ENCODE peak calls at places on chromosomes 4 and X, in four cellular contexts. P is aorta, B is A549, H is H9. U is an unnamed sample. For H3K4me1, the result is how much of the 10 kb centered on the place peaks cover.

GRCh38 chr4:150609131-150609530 is 27.2 kb downstream of the MAB21L2 start:
- DNase-seq in P (no peak), B (no peak), H (no peak), U (no peak)

GRCh38 chrX:928606-929005 is 283.8 kb downstream of the CRLF2 start:
- DNase-seq in P (no peak), B (no peak), H (no peak), U (peak)

GRCh38 chr4:16034010-16034829 is 49.6 kb downstream of the PROM1 start:
- DNase-seq in P (no peak), B (peak), H (no peak), U (no peak)

GRCh38 chrX:10231461-10231860 is 74.7 kb downstream of the CLCN4 start:
- DNase-seq in P (no peak), B (no peak), H (no peak), U (no peak)

GRCh38 chrX:6707497-6707896 is 172.6 kb upstream of the VCX3A start:
- DNase-seq in P (no peak), B (no peak), H (no peak), U (no peak)

GRCh38 chrX:78199851-78200250 is 60.4 kb upstream of the TAF9B start:
- DNase-seq in P (no peak), B (peak), H (no peak), U (no peak)

GRCh38 chrX:45479835-45480422 is 279.3 kb upstream of the DIPK2B start:
- DNase-seq in P (no peak), B (peak), H (no peak), U (no peak)

GRCh38 chrX:1387141-1387776 is 4.7 kb downstream of the SLC25A6 start:
- DNase-seq in P (peak), B (no peak), H (no peak), U (peak)

GRCh38 chrX:7061429-7061828 is 86.1 kb upstream of the STS start:
- DNase-seq in P (no peak), B (peak), H (no peak), U (no peak)

GRCh38 chrX:147485207-147485606 is 426.5 kb upstream of the FMR1 start:
- DNase-seq in P (no peak), B (no peak), H (no peak), U (no peak)

GRCh38 chr4:3210467-3210866 is 38.5 kb upstream of the MSANTD1 start:
- DNase-seq in P (peak), B (no peak), H (no peak), U (peak)

GRCh38 chr4:67568820-67569219 is 10.3 kb downstream of the STAP1 start:
- DNase-seq in P (no peak), B (no peak), H (no peak), U (no peak)

GRCh38 chr4:159416073-159416472 is 313.2 kb downstream of the RAPGEF2 start:
- DNase-seq in P (no peak), B (no peak), H (no peak), U (no peak)

GRCh38 chr4:180057198-180057821 is 2185.9 kb upstream of the TENM3 start:
- DNase-seq in P (no peak), B (peak), H (no peak), U (no peak)
- H3K4me1 ChIP-seq in P (under half), B (under half), H (under half), U (under half)

DNA sequence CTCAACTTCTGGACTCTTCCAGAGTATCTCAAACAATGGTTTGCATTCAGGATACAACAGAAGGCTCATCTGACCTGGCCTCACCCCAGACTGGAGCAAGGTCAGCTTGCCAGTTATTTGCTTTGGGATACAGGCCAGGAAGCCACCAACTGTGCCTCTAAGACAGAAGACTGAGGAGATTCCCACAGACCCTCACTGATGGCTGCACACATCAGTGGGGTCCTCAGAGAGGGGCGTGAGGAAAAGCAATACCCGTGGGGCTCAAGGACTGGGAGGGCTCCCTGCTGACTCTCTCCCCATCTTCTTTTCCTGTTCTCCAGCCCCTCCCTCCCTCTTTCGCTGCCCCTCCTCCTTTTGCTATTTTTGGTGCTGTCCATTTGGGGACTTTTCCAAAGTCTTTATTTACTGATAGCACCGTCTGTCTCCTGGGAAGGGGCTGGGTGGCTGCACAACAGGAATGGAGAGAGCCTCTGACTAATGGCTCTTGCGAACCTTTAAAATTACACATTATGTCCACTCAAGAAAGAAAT is 23.2 kb downstream of the RELL1 start:
- DNase-seq in P (no peak), B (peak), H (no peak), U (no peak)
- H3K4me1 ChIP-seq in P (under half), B (half or more), H (under half), U (under half)

GRCh38 chr4:1214101-1215095 is 34.5 kb downstream of the CTBP1 start:
- DNase-seq in P (no peak), B (no peak), H (no peak), U (no peak)

GRCh38 chr4:1211951-1212545 is 36.9 kb downstream of the CTBP1 start:
- DNase-seq in P (peak), B (no peak), H (no peak), U (no peak)

GRCh38 chr4:1213336-1213995 is 35.5 kb downstream of the CTBP1 start:
- DNase-seq in P (no peak), B (no peak), H (no peak), U (no peak)

GRCh38 chr4:1211371-1211770 is 37.6 kb downstream of the CTBP1 start:
- DNase-seq in P (peak), B (no peak), H (no peak), U (no peak)

DNA sequence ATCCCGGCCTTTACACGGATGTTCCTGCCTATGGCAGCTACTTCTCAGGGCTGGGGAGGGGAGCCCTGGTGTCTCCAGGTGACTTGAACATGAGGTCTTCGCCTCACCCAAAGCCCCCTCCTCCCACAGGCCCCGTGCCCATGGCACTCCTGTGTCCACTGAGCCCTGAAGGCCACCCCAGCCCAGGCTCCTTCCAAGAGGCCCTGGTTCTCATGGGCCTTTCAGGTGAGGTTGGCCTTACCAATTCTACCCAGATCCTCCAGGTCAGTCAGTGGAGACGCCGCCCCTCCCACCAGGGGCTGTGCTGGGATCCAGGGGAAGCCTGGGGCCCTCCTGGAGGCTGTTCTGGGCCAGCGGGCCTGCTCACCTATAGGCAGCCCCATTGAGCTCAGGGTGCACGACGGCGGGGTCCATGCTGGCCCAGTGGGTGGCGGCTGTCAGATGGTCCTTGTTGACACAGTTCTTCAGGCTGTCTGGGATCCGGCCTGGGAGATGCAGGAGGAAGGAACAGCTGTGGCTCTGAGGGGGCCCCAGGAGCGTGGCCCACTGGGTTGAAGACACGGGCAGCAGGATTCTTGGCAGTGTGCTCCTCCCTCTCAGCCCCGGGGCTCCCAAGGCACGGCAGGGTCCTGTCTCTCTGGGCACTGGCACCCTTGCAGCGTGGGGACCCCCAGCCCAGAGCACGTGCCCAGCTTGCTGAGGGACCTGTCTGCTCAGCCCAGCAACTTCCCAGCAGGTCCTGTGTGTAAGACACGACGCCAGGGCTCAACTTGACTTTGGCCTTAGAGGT is 36.2 kb downstream of the CTBP1 start:
- DNase-seq in P (peak), B (no peak), H (no peak), U (no peak)
- H3K4me1 ChIP-seq in P (under half), B (under half), H (under half), U (under half)

GRCh38 chr4:8072235-8072968 is 86.2 kb downstream of the ABLIM2 start:
- DNase-seq in P (peak), B (no peak), H (no peak), U (no peak)
- H3K4me1 ChIP-seq in P (under half), B (under half), H (under half), U (under half)

GRCh38 chr4:76611164-76611563 is 176.1 kb downstream of the SHROOM3 start:
- DNase-seq in P (no peak), B (no peak), H (no peak), U (no peak)
- H3K4me1 ChIP-seq in P (under half), B (under half), H (under half), U (half or more)

GRCh38 chrX:72269671-72270251 is 7.3 kb downstream of the RPS4X start:
- DNase-seq in P (no peak), B (peak), H (no peak), U (no peak)
- H3K4me1 ChIP-seq in P (under half), B (half or more), H (under half), U (under half)

GRCh38 chr4:124433044-124433443 is 279.5 kb downstream of the ANKRD50 start:
- DNase-seq in P (no peak), B (peak), H (no peak), U (no peak)
- H3K4me1 ChIP-seq in P (under half), B (half or more), H (under half), U (under half)

GRCh38 chr4:99946346-99947189 is at the start of gene DNAJB14:
- DNase-seq in P (peak), B (peak), H (peak), U (peak)

GRCh38 chr4:99949034-99949998 is 759 bp downstream of the H2AZ1 start:
- DNase-seq in P (peak), B (peak), H (peak), U (peak)

GRCh38 chr4:99945718-99946345 is 586 bp downstream of the DNAJB14 start:
- DNase-seq in P (peak), B (peak), H (no peak), U (no peak)

GRCh38 chr4:99947608-99948007 is 1.2 kb upstream of the DNAJB14 start:
- DNase-seq in P (no peak), B (no peak), H (no peak), U (no peak)

DNA sequence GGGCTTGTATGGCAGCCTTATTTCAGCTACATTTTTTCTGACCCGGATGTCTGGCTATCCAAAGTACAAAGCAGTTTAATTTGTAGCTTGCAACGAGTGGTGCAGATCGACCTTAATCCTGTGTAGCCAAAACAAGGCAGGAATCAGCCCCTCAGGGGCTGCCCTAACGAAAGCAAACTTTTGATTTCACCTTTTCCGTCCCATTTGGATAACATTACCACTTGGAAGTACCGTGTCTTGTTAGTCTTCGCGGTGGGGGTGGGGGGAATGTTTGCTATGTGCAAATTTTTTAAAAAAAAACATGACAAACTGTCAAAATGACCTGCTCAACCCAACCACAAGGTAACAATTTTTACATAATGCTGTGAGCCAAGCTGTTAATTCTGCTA is 766 bp upstream of the DNAJB14 start:
- DNase-seq in P (no peak), B (no peak), H (no peak), U (no peak)
- H3K4me1 ChIP-seq in P (under half), B (under half), H (under half), U (under half)

DNA sequence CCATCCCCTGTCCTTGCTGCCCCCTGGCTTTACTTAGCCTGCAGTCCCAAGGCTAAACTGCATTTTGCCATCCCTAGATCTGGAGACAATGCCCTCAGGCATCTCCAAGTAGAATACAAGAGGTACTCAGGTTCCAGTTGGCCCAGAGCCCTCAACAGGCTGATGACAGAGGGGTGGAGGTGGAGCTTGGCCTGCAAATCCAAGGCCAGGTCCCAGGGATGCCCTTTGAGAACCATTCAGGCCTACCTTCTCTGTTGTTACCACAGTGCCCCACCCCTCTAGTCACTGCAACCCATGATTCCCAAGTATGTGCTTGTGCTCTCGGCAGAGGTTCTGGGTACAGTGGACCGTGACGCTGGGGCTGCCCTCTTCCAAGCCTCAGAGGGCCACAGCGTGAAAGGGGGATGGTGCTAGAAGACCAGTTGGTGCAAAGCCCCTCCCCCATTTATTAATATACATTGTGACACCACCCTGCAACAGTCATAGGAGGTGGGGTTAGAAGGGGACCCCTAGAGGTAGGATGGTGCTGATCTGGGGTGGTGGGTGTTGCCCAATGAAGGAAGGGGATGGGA is 6.4 kb upstream of the UBA1 start:
- DNase-seq in P (peak), B (no peak), H (peak), U (no peak)
- H3K4me1 ChIP-seq in P (under half), B (under half), H (under half), U (under half)